ENCODE peak calls at places on chromosomes 12 and 14, in nine cellular contexts. One of them, this sample, is unnamed. For H3K4me1, the result is how much of the 10 kb centered on the place peaks cover.

GRCh38 chr14:55126932-55127490 is 2.0 kb upstream of the LGALS3 start:
- DNase-seq in effector memory CD4-positive, alpha-beta T cell: no peak
- DNase-seq in IMR-90: no peak
- DNase-seq in transverse colon: no peak
- DNase-seq in sigmoid colon: no peak
- DNase-seq in ovary: no peak
- DNase-seq in suprapubic skin: no peak
- DNase-seq in fibroblast of lung: no peak
- DNase-seq in small intestine: peak
- DNase-seq in this sample: no peak

GRCh38 chr14:33592298-33592697 is 358.6 kb downstream of the EGLN3 start:
- DNase-seq in transverse colon: no peak
- DNase-seq in fibroblast of lung: peak
- DNase-seq in suprapubic skin: no peak
- DNase-seq in small intestine: no peak
- DNase-seq in ovary: no peak
- DNase-seq in sigmoid colon: no peak
- DNase-seq in IMR-90: no peak
- DNase-seq in effector memory CD4-positive, alpha-beta T cell: no peak
- DNase-seq in this sample: no peak

GRCh38 chr12:2456813-2457186 is 338.0 kb upstream of the FKBP4 start:
- DNase-seq in suprapubic skin: no peak
- DNase-seq in small intestine: no peak
- DNase-seq in effector memory CD4-positive, alpha-beta T cell: no peak
- DNase-seq in sigmoid colon: no peak
- DNase-seq in IMR-90: no peak
- DNase-seq in transverse colon: no peak
- DNase-seq in ovary: no peak
- DNase-seq in fibroblast of lung: no peak
- DNase-seq in this sample: no peak

GRCh38 chr12:116506697-116507064 is 52.5 kb upstream of the MAP1LC3B2 start:
- DNase-seq in suprapubic skin: no peak
- DNase-seq in effector memory CD4-positive, alpha-beta T cell: no peak
- DNase-seq in sigmoid colon: no peak
- DNase-seq in IMR-90: no peak
- DNase-seq in ovary: no peak
- DNase-seq in transverse colon: no peak
- DNase-seq in small intestine: no peak
- DNase-seq in fibroblast of lung: no peak
- DNase-seq in this sample: no peak

GRCh38 chr12:111692575-111693210 is 6.8 kb downstream of the ACAD10 start:
- DNase-seq in sigmoid colon: no peak
- DNase-seq in IMR-90: peak
- DNase-seq in suprapubic skin: no peak
- DNase-seq in ovary: no peak
- DNase-seq in fibroblast of lung: no peak
- DNase-seq in small intestine: no peak
- DNase-seq in effector memory CD4-positive, alpha-beta T cell: no peak
- DNase-seq in transverse colon: no peak
- DNase-seq in this sample: no peak

GRCh38 chr12:109743076-109743910 is 29.7 kb downstream of the FAM222A start:
- DNase-seq in IMR-90: no peak
- DNase-seq in sigmoid colon: peak
- DNase-seq in fibroblast of lung: no peak
- DNase-seq in small intestine: no peak
- DNase-seq in transverse colon: no peak
- DNase-seq in effector memory CD4-positive, alpha-beta T cell: no peak
- DNase-seq in ovary: peak
- DNase-seq in suprapubic skin: peak
- DNase-seq in this sample: peak

GRCh38 chr14:49892301-49892635 is 614 bp upstream of the ARF6 start:
- DNase-seq in fibroblast of lung: peak
- DNase-seq in suprapubic skin: no peak
- DNase-seq in IMR-90: peak
- DNase-seq in effector memory CD4-positive, alpha-beta T cell: peak
- DNase-seq in sigmoid colon: peak
- DNase-seq in ovary: peak
- DNase-seq in small intestine: peak
- DNase-seq in transverse colon: peak
- DNase-seq in this sample: no peak

GRCh38 chr12:29552324-29552927 is 54.9 kb upstream of the OVCH1 start:
- DNase-seq in IMR-90: peak
- DNase-seq in small intestine: peak
- DNase-seq in sigmoid colon: peak
- DNase-seq in transverse colon: peak
- DNase-seq in suprapubic skin: no peak
- DNase-seq in effector memory CD4-positive, alpha-beta T cell: peak
- DNase-seq in fibroblast of lung: peak
- DNase-seq in ovary: peak
- DNase-seq in this sample: peak

GRCh38 chr12:70576341-70577282 is 60.6 kb downstream of the PTPRB start:
- DNase-seq in small intestine: peak
- DNase-seq in IMR-90: peak
- DNase-seq in transverse colon: no peak
- DNase-seq in suprapubic skin: no peak
- DNase-seq in effector memory CD4-positive, alpha-beta T cell: no peak
- DNase-seq in ovary: no peak
- DNase-seq in fibroblast of lung: peak
- DNase-seq in sigmoid colon: no peak
- DNase-seq in this sample: no peak

GRCh38 chr12:89935850-89936249 is 227.2 kb upstream of the ATP2B1 start:
- DNase-seq in suprapubic skin: no peak
- DNase-seq in effector memory CD4-positive, alpha-beta T cell: no peak
- DNase-seq in small intestine: no peak
- DNase-seq in transverse colon: no peak
- DNase-seq in IMR-90: no peak
- DNase-seq in fibroblast of lung: no peak
- DNase-seq in sigmoid colon: no peak
- DNase-seq in ovary: no peak
- DNase-seq in this sample: no peak
- H3K4me1 ChIP-seq in suprapubic skin: under half
- H3K4me1 ChIP-seq in effector memory CD4-positive, alpha-beta T cell: under half
- H3K4me1 ChIP-seq in small intestine: under half
- H3K4me1 ChIP-seq in transverse colon: under half
- H3K4me1 ChIP-seq in IMR-90: under half
- H3K4me1 ChIP-seq in fibroblast of lung: under half
- H3K4me1 ChIP-seq in sigmoid colon: under half
- H3K4me1 ChIP-seq in ovary: under half
- H3K4me1 ChIP-seq in this sample: under half

GRCh38 chr12:52037248-52037861 is 13.9 kb upstream of the NR4A1 start:
- DNase-seq in sigmoid colon: peak
- DNase-seq in fibroblast of lung: peak
- DNase-seq in small intestine: no peak
- DNase-seq in IMR-90: peak
- DNase-seq in transverse colon: peak
- DNase-seq in suprapubic skin: peak
- DNase-seq in effector memory CD4-positive, alpha-beta T cell: no peak
- DNase-seq in ovary: peak
- DNase-seq in this sample: peak
- H3K27ac ChIP-seq in sigmoid colon: peak
- H3K27ac ChIP-seq in fibroblast of lung: peak
- H3K27ac ChIP-seq in small intestine: no peak
- H3K27ac ChIP-seq in IMR-90: peak
- H3K27ac ChIP-seq in transverse colon: peak
- H3K27ac ChIP-seq in suprapubic skin: peak
- H3K27ac ChIP-seq in effector memory CD4-positive, alpha-beta T cell: peak
- H3K27ac ChIP-seq in ovary: peak
- H3K27ac ChIP-seq in this sample: peak

GRCh38 chr12:17416748-17417147 is 673.2 kb downstream of the RERGL start:
- DNase-seq in sigmoid colon: peak
- DNase-seq in IMR-90: no peak
- DNase-seq in suprapubic skin: no peak
- DNase-seq in fibroblast of lung: no peak
- DNase-seq in small intestine: no peak
- DNase-seq in ovary: no peak
- DNase-seq in transverse colon: no peak
- DNase-seq in effector memory CD4-positive, alpha-beta T cell: no peak
- DNase-seq in this sample: peak

DNA sequence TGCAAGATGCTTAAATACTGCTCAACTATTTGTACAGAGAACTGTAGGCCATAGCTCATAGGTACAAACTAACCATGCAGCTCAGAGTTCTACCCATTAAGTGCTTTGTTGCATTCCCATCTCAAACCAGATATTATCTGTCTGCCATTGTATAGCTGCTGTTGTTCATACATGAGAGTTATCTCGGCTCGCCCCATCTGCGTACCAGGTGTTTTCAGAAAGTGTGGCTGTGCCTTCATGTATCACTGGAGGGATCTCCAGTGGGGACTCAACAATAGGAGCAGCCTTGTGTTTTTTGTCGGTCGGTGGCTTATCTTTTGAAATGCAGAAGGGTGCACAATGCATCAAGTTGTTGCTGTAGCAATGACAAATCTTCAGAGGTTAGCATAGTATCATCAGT is 678.3 kb downstream of the RERGL start:
- DNase-seq in transverse colon: no peak
- DNase-seq in sigmoid colon: no peak
- DNase-seq in small intestine: no peak
- DNase-seq in ovary: no peak
- DNase-seq in effector memory CD4-positive, alpha-beta T cell: no peak
- DNase-seq in IMR-90: no peak
- DNase-seq in fibroblast of lung: no peak
- DNase-seq in suprapubic skin: no peak
- DNase-seq in this sample: no peak
- H3K4me3 ChIP-seq in transverse colon: no peak
- H3K4me3 ChIP-seq in sigmoid colon: no peak
- H3K4me3 ChIP-seq in small intestine: no peak
- H3K4me3 ChIP-seq in ovary: no peak
- H3K4me3 ChIP-seq in effector memory CD4-positive, alpha-beta T cell: no peak
- H3K4me3 ChIP-seq in IMR-90: no peak
- H3K4me3 ChIP-seq in fibroblast of lung: no peak
- H3K4me3 ChIP-seq in suprapubic skin: no peak
- H3K4me3 ChIP-seq in this sample: no peak

DNA sequence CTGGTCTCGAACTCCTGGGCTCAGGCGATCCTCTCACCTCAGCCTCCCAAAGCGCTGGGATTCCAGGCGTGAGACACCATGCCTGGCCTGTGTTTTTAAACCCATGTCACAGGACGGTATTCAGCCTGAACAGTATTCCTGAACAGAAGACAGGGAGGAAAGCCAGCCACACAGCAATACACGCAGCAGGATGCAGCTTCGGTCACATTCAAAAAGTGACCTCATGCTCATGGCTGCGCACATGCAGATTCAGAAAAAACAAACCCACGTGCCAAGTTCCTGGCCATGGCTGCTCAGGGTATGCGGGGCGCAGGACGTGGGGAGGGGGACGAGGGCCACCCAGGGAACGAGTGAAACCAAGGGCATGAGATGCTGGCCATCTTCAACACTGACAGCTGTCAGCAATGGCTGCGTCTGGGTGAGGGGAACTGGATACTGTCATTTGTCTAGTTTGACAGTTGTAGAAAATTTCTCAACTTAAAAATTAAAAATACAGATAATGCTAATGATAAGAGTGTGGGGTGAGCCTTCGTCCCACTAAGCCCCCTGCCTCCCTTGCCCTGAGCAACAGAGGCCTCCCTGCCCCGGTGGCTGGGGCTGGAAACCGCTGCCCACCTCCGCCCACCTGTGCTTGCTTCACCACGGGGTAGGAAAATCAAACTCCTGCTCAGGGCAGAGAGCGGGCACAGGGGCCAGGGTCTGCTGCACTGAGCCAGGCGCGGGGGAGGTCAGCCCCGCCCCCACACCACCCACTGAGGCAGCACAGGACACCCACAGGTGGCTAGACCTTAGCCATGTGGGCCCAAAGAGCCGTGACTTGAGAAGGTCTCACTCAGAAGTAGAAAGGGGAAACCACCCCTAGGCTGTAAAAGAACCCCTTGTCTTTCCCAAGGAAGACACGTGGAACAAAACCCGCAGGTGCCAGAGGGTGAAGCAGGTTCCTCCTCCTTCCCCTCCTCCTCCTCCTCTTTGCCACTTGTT is 84.2 kb downstream of the SCARB1 start:
- DNase-seq in sigmoid colon: no peak
- DNase-seq in transverse colon: no peak
- DNase-seq in effector memory CD4-positive, alpha-beta T cell: no peak
- DNase-seq in suprapubic skin: no peak
- DNase-seq in ovary: no peak
- DNase-seq in IMR-90: no peak
- DNase-seq in small intestine: no peak
- DNase-seq in fibroblast of lung: no peak
- DNase-seq in this sample: no peak
- H3K4me1 ChIP-seq in sigmoid colon: under half
- H3K4me1 ChIP-seq in transverse colon: under half
- H3K4me1 ChIP-seq in effector memory CD4-positive, alpha-beta T cell: under half
- H3K4me1 ChIP-seq in suprapubic skin: under half
- H3K4me1 ChIP-seq in ovary: under half
- H3K4me1 ChIP-seq in IMR-90: under half
- H3K4me1 ChIP-seq in small intestine: under half
- H3K4me1 ChIP-seq in fibroblast of lung: under half
- H3K4me1 ChIP-seq in this sample: under half

GRCh38 chr12:26319511-26319910 is 124.1 kb downstream of the SSPN start:
- DNase-seq in sigmoid colon: peak
- DNase-seq in ovary: peak
- DNase-seq in suprapubic skin: peak
- DNase-seq in small intestine: no peak
- DNase-seq in IMR-90: peak
- DNase-seq in effector memory CD4-positive, alpha-beta T cell: no peak
- DNase-seq in fibroblast of lung: peak
- DNase-seq in transverse colon: no peak
- DNase-seq in this sample: no peak
- H3K27ac ChIP-seq in sigmoid colon: no peak
- H3K27ac ChIP-seq in ovary: no peak
- H3K27ac ChIP-seq in suprapubic skin: peak
- H3K27ac ChIP-seq in small intestine: no peak
- H3K27ac ChIP-seq in IMR-90: no peak
- H3K27ac ChIP-seq in effector memory CD4-positive, alpha-beta T cell: no peak
- H3K27ac ChIP-seq in fibroblast of lung: no peak
- H3K27ac ChIP-seq in transverse colon: no peak
- H3K27ac ChIP-seq in this sample: no peak

GRCh38 chr12:108337235-108338223 is 1.6 kb downstream of the CMKLR1 start:
- DNase-seq in effector memory CD4-positive, alpha-beta T cell: no peak
- DNase-seq in ovary: no peak
- DNase-seq in small intestine: no peak
- DNase-seq in IMR-90: peak
- DNase-seq in transverse colon: no peak
- DNase-seq in sigmoid colon: no peak
- DNase-seq in fibroblast of lung: peak
- DNase-seq in suprapubic skin: no peak
- DNase-seq in this sample: no peak
- H3K4me3 ChIP-seq in effector memory CD4-positive, alpha-beta T cell: no peak
- H3K4me3 ChIP-seq in ovary: peak
- H3K4me3 ChIP-seq in small intestine: no peak
- H3K4me3 ChIP-seq in IMR-90: no peak
- H3K4me3 ChIP-seq in transverse colon: peak
- H3K4me3 ChIP-seq in sigmoid colon: peak
- H3K4me3 ChIP-seq in fibroblast of lung: no peak
- H3K4me3 ChIP-seq in suprapubic skin: peak
- H3K4me3 ChIP-seq in this sample: no peak

This sample was measured in left lung.